ENCODE peak calls at places on chromosomes 6 and 20, in six cellular contexts. N is NCI-H460; Y is activated gamma-delta T cell treated with anti-CD3 and anti-CD28 coated beads, Interleukin-2, amount 50 U/mL, for 16 hours; I is activated CD8-positive, alpha-beta memory T cell treated with anti-CD3 and anti-CD28 coated beads for 1 hour; T is GM04504; M is CD4-positive, alpha-beta T cell. L is an unnamed sample.

GRCh38 chr20:10611357-10611756 is 62.4 kb downstream of the JAG1 start:
- DNase-seq in M (no peak), Y (no peak), N (no peak), T (no peak), I (no peak), L (no peak)

GRCh38 chr6:52263709-52264320 is 19.5 kb upstream of the IL17F start:
- DNase-seq in T (peak), I (peak), M (peak), Y (peak), N (peak), L (peak)

GRCh38 chr6:47631248-47632196 is 66.9 kb upstream of the ADGRF4 start:
- DNase-seq in T (peak), I (no peak), N (peak), M (no peak), Y (no peak), L (no peak)

GRCh38 chr20:56463428-56463827 is 5.0 kb upstream of the RTF2 start:
- DNase-seq in M (no peak), Y (no peak), N (no peak), T (no peak), I (no peak), L (no peak)

GRCh38 chr6:100881707-100882040 is 545 bp upstream of the ASCC3 start:
- DNase-seq in Y (no peak), N (no peak), M (no peak), I (no peak), T (no peak), L (no peak)

GRCh38 chr6:27332692-27333641 is 20.9 kb upstream of the POM121L2 start:
- DNase-seq in Y (no peak), T (no peak), I (peak), N (peak), M (peak), L (no peak)

GRCh38 chr20:24138126-24138857 is 149.7 kb upstream of the GGTLC1 start:
- DNase-seq in Y (no peak), I (no peak), N (no peak), T (no peak), M (no peak), L (no peak)

GRCh38 chr6:156639023-156639728 is 138.0 kb upstream of the ARID1B start:
- DNase-seq in I (no peak), M (no peak), Y (no peak), T (no peak), N (no peak), L (no peak)

GRCh38 chr6:24126586-24127192 is 674 bp downstream of the NRSN1 start:
- DNase-seq in T (peak), I (no peak), M (no peak), Y (no peak), N (peak), L (no peak)

GRCh38 chr6:158431560-158431959 is 119.3 kb downstream of the TULP4 start:
- DNase-seq in T (no peak), N (no peak), I (no peak), M (no peak), Y (no peak), L (no peak)

GRCh38 chr6:515267-515666 is 123.7 kb downstream of the IRF4 start:
- DNase-seq in M (no peak), Y (no peak), N (no peak), I (no peak), T (no peak), L (no peak)

GRCh38 chr20:8433286-8433685 is 301.2 kb downstream of the PLCB1 start:
- DNase-seq in Y (no peak), M (no peak), I (no peak), T (no peak), N (no peak), L (no peak)

GRCh38 chr6:132259070-132259469 is 142.2 kb downstream of the MOXD1 start:
- DNase-seq in I (no peak), Y (no peak), T (no peak), N (no peak), M (no peak), L (no peak)

GRCh38 chr6:143575440-143575839 is 63.9 kb upstream of the FUCA2 start:
- DNase-seq in M (peak), Y (peak), I (no peak), T (peak), N (peak), L (no peak)

GRCh38 chr6:28589234-28589951 is 63.7 kb downstream of the GPX5 start:
- DNase-seq in M (no peak), N (peak), I (no peak), Y (no peak), T (peak), L (no peak)

GRCh38 chr20:12838261-12838866 is 170.4 kb upstream of the SPTLC3 start:
- DNase-seq in N (no peak), M (no peak), I (no peak), T (no peak), Y (no peak), L (no peak)

GRCh38 chr20:33733654-33734576 is 2.1 kb downstream of the ZNF341 start:
- DNase-seq in Y (no peak), I (no peak), T (peak), N (peak), M (no peak), L (no peak)

GRCh38 chr20:45378191-45378590 is at the start of gene TP53TG5:
- DNase-seq in M (no peak), I (no peak), Y (no peak), N (no peak), T (no peak), L (no peak)

GRCh38 chr20:380763-381580 is 412 bp downstream of the TRIB3 start:
- DNase-seq in M (peak), I (no peak), N (peak), T (peak), Y (peak), L (peak)

GRCh38 chr20:15455279-15455678 is 1117.9 kb upstream of the FLRT3 start:
- DNase-seq in M (no peak), N (no peak), I (no peak), T (peak), Y (no peak), L (no peak)

GRCh38 chr6:29685718-29686326 is 4.9 kb upstream of the ZFP57 start:
- DNase-seq in M (no peak), I (no peak), N (no peak), T (no peak), Y (no peak), L (no peak)

GRCh38 chr6:52820198-52820597 is 16.6 kb upstream of the GSTA1 start:
- DNase-seq in I (no peak), T (peak), N (no peak), Y (no peak), M (no peak), L (no peak)

GRCh38 chr20:39939241-39939865 is 749.7 kb downstream of the MAFB start:
- DNase-seq in I (no peak), N (no peak), M (no peak), T (no peak), Y (no peak), L (no peak)

GRCh38 chr20:17969884-17970409 is 1.1 kb downstream of the MGME1 start:
- DNase-seq in I (no peak), T (no peak), N (no peak), M (no peak), Y (no peak), L (no peak)

GRCh38 chr6:89934685-89935366 is 40.6 kb downstream of the GJA10 start:
- DNase-seq in Y (no peak), T (no peak), I (no peak), N (no peak), M (no peak), L (no peak)

GRCh38 chr20:26208296-26209091 is 511.8 kb upstream of the ZNF337 start:
- DNase-seq in Y (no peak), M (peak), N (no peak), I (no peak), T (no peak), L (no peak)

GRCh38 chr20:62089393-62089792 is 23.7 kb upstream of the TAF4 start:
- DNase-seq in I (no peak), T (no peak), N (no peak), M (no peak), Y (no peak), L (no peak)

GRCh38 chr20:63963348-63963741 is 6.4 kb downstream of the ZNF512B start:
- DNase-seq in T (no peak), N (no peak), M (no peak), Y (no peak), I (no peak), L (no peak)

GRCh38 chr6:74892091-74892490 is 313.8 kb downstream of the COL12A1 start:
- DNase-seq in I (no peak), M (no peak), Y (no peak), N (no peak), T (no peak), L (no peak)

GRCh38 chr6:14547284-14548001 is 429.9 kb downstream of the CD83 start:
- DNase-seq in M (no peak), N (no peak), Y (no peak), I (no peak), T (no peak), L (no peak)

GRCh38 chr6:8940356-8940755 is 505.0 kb upstream of the SLC35B3 start:
- DNase-seq in Y (no peak), T (no peak), M (no peak), I (no peak), N (no peak), L (no peak)

GRCh38 chr6:30965140-30965601 is 18.3 kb upstream of the MUC21 start:
- DNase-seq in T (no peak), N (no peak), Y (no peak), I (no peak), M (no peak), L (no peak)

GRCh38 chr20:14223806-14224205 is 113.6 kb downstream of the FLRT3 start:
- DNase-seq in M (no peak), T (no peak), N (no peak), Y (no peak), I (no peak), L (no peak)

GRCh38 chr6:40352006-40352405 is 235.2 kb downstream of the LRFN2 start:
- DNase-seq in N (no peak), M (no peak), I (no peak), Y (no peak), T (no peak), L (no peak)

GRCh38 chr6:135935951-135936601 is 84.6 kb downstream of the PDE7B start:
- DNase-seq in I (no peak), N (no peak), M (no peak), Y (no peak), T (peak), L (no peak)

GRCh38 chr6:133179483-133179882 is 61.7 kb upstream of the EYA4 start:
- DNase-seq in I (no peak), Y (no peak), M (no peak), T (no peak), N (no peak), L (no peak)

GRCh38 chr20:32980131-32980941 is 23.9 kb downstream of the SUN5 start:
- DNase-seq in T (no peak), I (no peak), N (no peak), Y (no peak), M (no peak), L (no peak)

GRCh38 chr6:106804238-106805016 is 170.1 kb downstream of the CD24 start:
- DNase-seq in T (no peak), Y (no peak), M (no peak), I (no peak), N (no peak), L (no peak)